ENCODE peak calls at places on chromosomes 13 and 19, in four cellular contexts. M is Jurkat, Clone E6-1; P is stimulated activated CD8-positive, alpha-beta memory T cell treated with anti-CD3 and anti-CD28 coated beads, Interleukin-4, amount 100 ng/mL, for 4 hours; Z is left lung. W is an unnamed sample.

GRCh38 chr13:94607939-94608338 is 6.3 kb downstream of the GPR180 start:
- DNase-seq in M (no peak), P (no peak), Z (no peak), W (no peak)

GRCh38 chr13:38636106-38636505 is 50.8 kb upstream of the FREM2 start:
- DNase-seq in M (no peak), P (no peak), Z (no peak), W (no peak)

GRCh38 chr13:42832341-42833153 is 51.2 kb downstream of the FAM216B start:
- DNase-seq in M (no peak), P (no peak), Z (no peak), W (no peak)

GRCh38 chr19:32407004-32407992 is 1.7 kb downstream of the DPY19L3 start:
- DNase-seq in M (no peak), P (no peak), Z (no peak), W (no peak)

GRCh38 chr19:52923782-52924593 is 760 bp upstream of the ZNF888 start:
- DNase-seq in M (no peak), P (no peak), Z (peak), W (no peak)

GRCh38 chr13:30148171-30148754 is 159.1 kb downstream of the KATNAL1 start:
- DNase-seq in M (peak), P (peak), Z (no peak), W (no peak)

GRCh38 chr19:16917401-16917800 is 28.6 kb downstream of the F2RL3 start:
- DNase-seq in M (no peak), P (no peak), Z (peak), W (no peak)

GRCh38 chr13:92251815-92252214 is 853.4 kb downstream of the GPC5 start:
- DNase-seq in M (no peak), P (no peak), Z (no peak), W (no peak)

GRCh38 chr19:7916137-7916907 is 1.7 kb downstream of the TGFBR3L start:
- DNase-seq in M (peak), P (no peak), Z (peak), W (peak)

GRCh38 chr13:91468301-91468700 is 69.9 kb downstream of the GPC5 start:
- DNase-seq in M (no peak), P (no peak), Z (no peak), W (no peak)

GRCh38 chr13:51729853-51730553 is 74.0 kb downstream of the DHRS12 start:
- DNase-seq in M (no peak), P (no peak), Z (no peak), W (no peak)

GRCh38 chr19:54660306-54660705 is 2.5 kb upstream of the LILRB4 start:
- DNase-seq in M (no peak), P (no peak), Z (no peak), W (no peak)

GRCh38 chr13:97726664-97727235 is 226.7 kb upstream of the IPO5 start:
- DNase-seq in M (no peak), P (no peak), Z (no peak), W (no peak)

GRCh38 chr19:50328257-50329145 is 676 bp downstream of the KCNC3 start:
- DNase-seq in M (no peak), P (no peak), Z (peak), W (peak)

GRCh38 chr13:76049397-76049746 is 413.2 kb downstream of the LMO7 start:
- DNase-seq in M (no peak), P (no peak), Z (no peak), W (no peak)

GRCh38 chr13:31367410-31367809 is 167.6 kb downstream of the B3GLCT start:
- DNase-seq in M (no peak), P (no peak), Z (no peak), W (no peak)

GRCh38 chr19:2391118-2391725 is 31.2 kb downstream of the TMPRSS9 start:
- DNase-seq in M (peak), P (peak), Z (no peak), W (no peak)

GRCh38 chr19:56643460-56643763 is 453 bp downstream of the SMIM17 start:
- DNase-seq in M (no peak), P (no peak), Z (no peak), W (no peak)

GRCh38 chr13:27659466-27659865 is 37.8 kb downstream of the POLR1D start:
- DNase-seq in M (no peak), P (no peak), Z (no peak), W (no peak)

GRCh38 chr13:75762066-75762937 is 126.2 kb downstream of the LMO7 start:
- DNase-seq in M (no peak), P (no peak), Z (no peak), W (no peak)

GRCh38 chr19:4357921-4358326 is 14.6 kb downstream of the MPND start:
- DNase-seq in M (no peak), P (no peak), Z (no peak), W (no peak)

GRCh38 chr19:8108560-8109445 is 40.6 kb downstream of the FBN3 start:
- DNase-seq in M (no peak), P (no peak), Z (peak), W (no peak)

GRCh38 chr19:2983351-2984195 is 6.2 kb downstream of the TLE6 start:
- DNase-seq in M (no peak), P (no peak), Z (no peak), W (no peak)

GRCh38 chr13:111152836-111153235 is 37.7 kb downstream of the ARHGEF7 start:
- DNase-seq in M (no peak), P (no peak), Z (no peak), W (no peak)

GRCh38 chr19:42277821-42278809 is 9.1 kb downstream of the CIC start:
- DNase-seq in M (no peak), P (no peak), Z (no peak), W (no peak)

GRCh38 chr19:5645409-5645808 is 22.5 kb downstream of the SAFB start:
- DNase-seq in M (no peak), P (no peak), Z (no peak), W (no peak)

GRCh38 chr19:9132422-9132821 is 5.7 kb upstream of the OR7G3 start:
- DNase-seq in M (no peak), P (no peak), Z (no peak), W (no peak)

GRCh38 chr13:31236211-31236786 is 36.5 kb downstream of the B3GLCT start:
- DNase-seq in M (peak), P (no peak), Z (no peak), W (no peak)

GRCh38 chr19:53254451-53255341 is at the start of gene ZNF677:
- DNase-seq in M (no peak), P (peak), Z (peak), W (peak)

GRCh38 chr13:105363747-105364177 is 1171.7 kb downstream of the EFNB2 start:
- DNase-seq in M (peak), P (no peak), Z (no peak), W (no peak)

GRCh38 chr13:45434556-45435371 is 16.6 kb upstream of the SLC25A30 start:
- DNase-seq in M (no peak), P (no peak), Z (no peak), W (peak)

GRCh38 chr19:34589730-34590129 is 87.2 kb downstream of the SCGB2B2 start:
- DNase-seq in M (no peak), P (no peak), Z (no peak), W (no peak)

GRCh38 chr13:25372275-25373081 is 704 bp downstream of the ATP8A2 start:
- DNase-seq in M (no peak), P (no peak), Z (no peak), W (no peak)

GRCh38 chr13:91347212-91347995 is at the start of gene MIR17HG:
- DNase-seq in M (peak), P (peak), Z (peak), W (peak)

GRCh38 chr13:101415358-101416174 is 742 bp downstream of the NALCN start:
- DNase-seq in M (no peak), P (no peak), Z (peak), W (no peak)